ENCODE peak calls at places on chromosomes 16 and 17, in six cellular contexts. V is adrenal gland, Y is IMR-90, X is psoas muscle, I is keratinocyte, B is thoracic aorta. Q is an unnamed sample.

GRCh38 chr17:66000216-66000615 is 191.7 kb downstream of the CEP112 start:
- DNase-seq in V (no peak), Y (no peak), I (no peak), B (no peak), X (no peak), Q (no peak)

GRCh38 chr16:15907863-15908478 is 19.6 kb upstream of the CEP20 start:
- DNase-seq in X (no peak), B (no peak), V (peak; percentile 47), I (no peak), Y (peak; percentile 11), Q (peak; percentile 48)

GRCh38 chr16:65919977-65920376 is 446.5 kb upstream of the CDH5 start:
- DNase-seq in V (no peak), I (no peak), Y (no peak), B (no peak), X (no peak), Q (no peak)

GRCh38 chr17:81254955-81255717 is 16.0 kb downstream of the NDUFAF8 start:
- DNase-seq in V (peak; percentile 49), I (no peak), B (no peak), Y (peak; percentile 82), X (peak; percentile 95), Q (peak; percentile 46)

GRCh38 chr16:50114357-50115129 is 38.6 kb upstream of the TENT4B start:
- DNase-seq in X (no peak), I (peak; percentile 4), B (no peak), Y (no peak), V (no peak), Q (no peak)

GRCh38 chr17:10172241-10172741 is 26.1 kb downstream of the GAS7 start:
- DNase-seq in Y (peak; percentile 37), B (no peak), V (no peak), X (no peak), I (no peak), Q (no peak)

GRCh38 chr16:89067677-89068076 is 26.0 kb upstream of the ACSF3 start:
- DNase-seq in Y (no peak), V (no peak), I (no peak), B (no peak), X (no peak), Q (no peak)

GRCh38 chr17:50048988-50049387 is 6.9 kb upstream of the ITGA3 start:
- DNase-seq in I (no peak), X (peak; percentile 0), B (no peak), V (no peak), Y (no peak), Q (no peak)

GRCh38 chr16:59573528-59574271 is 839.6 kb upstream of the GOT2 start:
- DNase-seq in Y (peak; percentile 95), B (no peak), X (no peak), V (no peak), I (no peak), Q (peak; percentile 83)

GRCh38 chr17:3979276-3979583 is 15.0 kb upstream of the ATP2A3 start:
- DNase-seq in Y (no peak), X (peak; percentile 10), I (no peak), V (no peak), B (no peak), Q (no peak)

GRCh38 chr16:77434022-77434364 is 841 bp downstream of the ADAMTS18 start:
- DNase-seq in I (no peak), B (no peak), X (no peak), Y (no peak), V (no peak), Q (no peak)

GRCh38 chr17:80949451-80950421 is 41.9 kb upstream of the CHMP6 start:
- DNase-seq in X (peak; percentile 42), V (no peak), B (no peak), I (no peak), Y (no peak), Q (no peak)

GRCh38 chr17:80431246-80432195 is 16.6 kb downstream of the ENDOV start:
- DNase-seq in V (no peak), X (peak; percentile 35), Y (no peak), B (no peak), I (no peak), Q (no peak)

GRCh38 chr16:10879681-10880589 is 2.9 kb downstream of the CIITA start:
- DNase-seq in Y (no peak), V (no peak), X (no peak), B (no peak), I (no peak), Q (no peak)

GRCh38 chr17:62916684-62917571 is 49.1 kb upstream of the TANC2 start:
- DNase-seq in Y (peak; percentile 70), V (no peak), I (no peak), X (no peak), B (no peak), Q (peak; percentile 42)

GRCh38 chr16:424623-425081 is 797 bp upstream of the RAB11FIP3 start:
- DNase-seq in B (no peak), Y (no peak), X (peak; percentile 87), V (peak; percentile 46), I (no peak), Q (no peak)

GRCh38 chr17:45747907-45748306 is 36.2 kb upstream of the CRHR1 start:
- DNase-seq in X (no peak), I (no peak), Y (no peak), B (no peak), V (no peak), Q (no peak)

GRCh38 chr17:35217107-35217506 is 22.9 kb upstream of the SLC35G3 start:
- DNase-seq in B (no peak), X (no peak), I (no peak), V (no peak), Y (no peak), Q (no peak)
- H3K27ac ChIP-seq in B (no peak overlapping the region), X (no peak overlapping the region), I (no peak overlapping the region), V (no peak overlapping the region), Y (no peak overlapping the region), Q (no peak overlapping the region)

GRCh38 chr17:74853669-74854068 is 6.0 kb downstream of the GRIN2C start:
- DNase-seq in V (no peak), X (no peak), Y (no peak), I (no peak), B (no peak), Q (no peak)
- H3K27me3 ChIP-seq in V (no peaks in the 10 kb centered on the region), X (no peaks in the 10 kb centered on the region), Y (peaks cover 68% of the 10 kb centered on the region), I (peaks cover 72% of the 10 kb centered on the region), B (no peaks in the 10 kb centered on the region), Q (peaks cover 44% of the 10 kb centered on the region)

GRCh38 chr16:4239682-4240175 is 2.2 kb downstream of the SRL start:
- DNase-seq in Y (no peak), I (no peak), B (no peak), V (no peak), X (no peak), Q (no peak)
- TF ChIP-seq CTCF in Y (no peak), I (no peak), B (no peak), V (no peak), X (no peak), Q (no peak)

DNA sequence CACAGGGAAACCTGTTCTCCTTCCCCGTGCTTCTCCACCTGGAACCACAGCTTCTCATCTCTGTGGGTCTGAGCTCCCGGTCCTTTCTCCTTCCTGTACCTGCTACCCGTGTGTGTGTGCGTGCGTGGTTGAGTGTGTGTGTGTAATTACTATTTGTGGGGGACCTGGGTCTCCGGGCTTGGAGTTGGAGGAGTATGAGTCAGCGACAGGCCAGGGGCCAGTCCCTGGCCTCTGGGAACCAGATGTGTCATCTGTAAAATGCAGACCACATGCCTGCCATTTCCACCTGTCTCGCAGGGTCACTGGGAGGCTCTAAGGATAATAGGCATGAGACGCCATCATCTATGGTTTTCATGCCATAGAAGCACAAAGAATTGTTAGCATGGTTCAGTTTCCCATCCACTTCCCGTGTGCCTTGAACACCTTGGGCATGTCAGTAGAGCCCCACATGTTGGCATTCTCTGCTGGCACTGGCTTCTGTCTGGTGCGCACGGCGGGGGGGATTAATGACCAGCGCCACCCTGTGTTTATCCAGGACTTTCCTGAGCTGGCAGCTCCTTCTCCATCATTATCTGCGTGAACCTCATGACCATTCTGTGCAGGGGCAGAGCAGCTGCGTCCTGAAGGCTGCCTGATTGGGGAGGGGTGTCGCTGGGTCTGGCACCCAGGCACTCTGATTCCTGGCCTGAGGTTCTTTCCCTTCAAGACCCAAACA is 1.5 kb downstream of the ZNF205 start:
- DNase-seq in Y (peak; percentile 56), I (no peak), X (no peak), B (no peak), V (no peak), Q (no peak)
- H3K27ac ChIP-seq in Y (no peak overlapping the region), I (no peak overlapping the region), X (no peak overlapping the region), B (no peak overlapping the region), V (no peak overlapping the region), Q (no peak overlapping the region)

DNA sequence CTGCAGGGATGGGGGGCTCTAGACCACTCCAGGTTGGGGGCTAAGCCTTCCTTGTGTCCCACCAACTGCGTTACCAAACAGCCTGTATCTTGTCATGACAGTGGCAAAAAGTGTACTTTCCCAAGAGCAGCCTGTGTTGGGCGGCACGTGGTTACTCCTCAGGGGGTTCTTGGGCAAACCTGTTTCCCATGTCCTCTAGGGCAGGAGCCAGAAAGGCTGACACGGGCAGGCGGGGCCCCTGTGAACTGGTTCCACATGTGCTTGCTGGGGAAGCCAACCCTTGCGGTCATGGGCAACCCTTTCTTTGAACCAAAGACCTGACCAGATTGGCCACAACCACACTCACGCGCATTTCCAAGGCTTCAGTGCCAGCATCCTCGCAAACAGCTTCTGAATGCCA is 228.5 kb downstream of the RBFOX3 start:
- DNase-seq in X (no peak), I (no peak), B (no peak), V (no peak), Y (no peak), Q (no peak)
- H3K27me3 ChIP-seq in X (no peaks in the 10 kb centered on the region), I (peaks cover 17% of the 10 kb centered on the region), B (no peaks in the 10 kb centered on the region), V (peaks cover 5% of the 10 kb centered on the region), Y (peaks cover 13% of the 10 kb centered on the region), Q (no peaks in the 10 kb centered on the region)

GRCh38 chr17:38702900-38703741 is 2.0 kb upstream of the MLLT6 start:
- DNase-seq in I (no peak), Y (no peak), X (no peak), V (no peak), B (no peak), Q (no peak)

GRCh38 chr17:38703742-38704644 is 1.1 kb upstream of the MLLT6 start:
- DNase-seq in Y (no peak), I (no peak), B (no peak), V (peak; percentile 93), X (peak; percentile 91), Q (no peak)

GRCh38 chr17:38704645-38705522 is at the start of gene MLLT6:
- DNase-seq in B (no peak), V (peak; percentile 77), I (no peak), Y (peak; percentile 71), X (peak; percentile 90), Q (peak; percentile 48)

GRCh38 chr17:38701504-38702165 is 3.4 kb upstream of the MLLT6 start:
- DNase-seq in V (peak; percentile 64), X (no peak), Y (peak; percentile 71), I (no peak), B (no peak), Q (no peak)

GRCh38 chr17:38702166-38702899 is 2.7 kb upstream of the MLLT6 start:
- DNase-seq in X (peak; percentile 93), B (peak; percentile 44), V (peak; percentile 89), Y (peak; percentile 81), I (no peak), Q (peak; percentile 63)
- TF ChIP-seq CTCF in X (no peak), B (no peak), V (no peak), Y (no peak), I (no peak), Q (no peak)

Q was measured in brain microvascular endothelial cell.